ENCODE peak calls at places on chromosomes 6 and 20, in nine cellular contexts. L is left ventricle myocardium inferior, R is astrocyte, G is psoas muscle, H is GM23248, C is endodermal cell, W is BJ, O is Peyer's patch, N is ovary. B is an unnamed sample.

GRCh38 chr6:44020664-44021425 is 106.4 kb downstream of the MRPL14 start:
- DNase-seq in L (no peak), R (no peak), G (no peak), H (no peak), C (peak; percentile 38), W (no peak), O (peak; percentile 15), N (no peak), B (no peak)

GRCh38 chr20:61253264-61253639 is 1.2 kb downstream of the CDH4 start:
- DNase-seq in L (no peak), R (no peak), G (no peak), H (peak; percentile 63), C (no peak), W (no peak), O (no peak), N (no peak), B (no peak)

GRCh38 chr20:41650221-41650948 is 32.2 kb upstream of the CHD6 start:
- DNase-seq in L (no peak), R (no peak), G (no peak), H (no peak), C (no peak), W (no peak), O (no peak), N (no peak), B (no peak)

GRCh38 chr6:129110687-129111343 is 227.9 kb downstream of the LAMA2 start:
- DNase-seq in L (no peak), R (no peak), G (no peak), H (no peak), C (no peak), W (no peak), O (no peak), N (no peak), B (no peak)

GRCh38 chr6:133132092-133132491 is 109.1 kb upstream of the EYA4 start:
- DNase-seq in L (no peak), R (peak; percentile 60), G (no peak), H (no peak), C (no peak), W (peak; percentile 8), O (no peak), N (no peak), B (no peak)

GRCh38 chr6:10144772-10145171 is 270.1 kb downstream of the TFAP2A start:
- DNase-seq in L (no peak), R (no peak), G (no peak), H (peak; percentile 9), C (no peak), W (no peak), O (no peak), N (no peak), B (no peak)

GRCh38 chr6:27867051-27867940 is 44.9 kb downstream of the OR2B2 start:
- DNase-seq in L (peak; percentile 65), R (peak; percentile 56), G (peak; percentile 56), H (peak; percentile 85), C (peak; percentile 96), W (no peak), O (peak; percentile 89), N (no peak), B (peak; percentile 47)

GRCh38 chr6:135647521-135647920 is 150.0 kb upstream of the AHI1 start:
- DNase-seq in L (no peak), R (no peak), G (no peak), H (no peak), C (no peak), W (no peak), O (no peak), N (no peak), B (no peak)

GRCh38 chr6:122719176-122719575 is 60.3 kb upstream of the FABP7 start:
- DNase-seq in L (no peak), R (no peak), G (no peak), H (no peak), C (no peak), W (no peak), O (no peak), N (no peak), B (no peak)

GRCh38 chr6:134757911-134758361 is 192.0 kb downstream of the ALDH8A1 start:
- DNase-seq in L (no peak), R (no peak), G (no peak), H (no peak), C (no peak), W (no peak), O (peak; percentile 76), N (no peak), B (no peak)

GRCh38 chr6:139635401-139636130 is 261.1 kb upstream of the CITED2 start:
- DNase-seq in L (no peak), R (no peak), G (no peak), H (no peak), C (no peak), W (no peak), O (no peak), N (no peak), B (no peak)

GRCh38 chr6:45479834-45480696 is 102.3 kb upstream of the SUPT3H start:
- DNase-seq in L (no peak), R (peak; percentile 81), G (no peak), H (peak; percentile 57), C (no peak), W (peak; percentile 31), O (no peak), N (no peak), B (no peak)

GRCh38 chr20:47392015-47392720 is 35.7 kb upstream of the ZMYND8 start:
- DNase-seq in L (peak; percentile 17), R (peak; percentile 88), G (no peak), H (peak; percentile 97), C (no peak), W (peak; percentile 95), O (no peak), N (no peak), B (no peak)

GRCh38 chr6:45657243-45657642 is 279.5 kb upstream of the SUPT3H start:
- DNase-seq in L (no peak), R (peak; percentile 80), G (no peak), H (peak; percentile 70), C (no peak), W (peak; percentile 39), O (no peak), N (no peak), B (no peak)

GRCh38 chr6:5141046-5141445 is 55.9 kb downstream of the PPP1R3G start:
- DNase-seq in L (no peak), R (no peak), G (no peak), H (peak; percentile 20), C (no peak), W (no peak), O (no peak), N (no peak), B (no peak)

GRCh38 chr6:54002118-54002517 is 109.1 kb upstream of the MLIP start:
- DNase-seq in L (no peak), R (peak; percentile 9), G (no peak), H (peak; percentile 46), C (no peak), W (no peak), O (no peak), N (no peak), B (no peak)

GRCh38 chr20:48647873-48648272 is 179.9 kb downstream of the PREX1 start:
- DNase-seq in L (no peak), R (no peak), G (no peak), H (no peak), C (no peak), W (no peak), O (no peak), N (no peak), B (no peak)

GRCh38 chr6:170294813-170295518 is 4.1 kb upstream of the DLL1 start:
- DNase-seq in L (no peak), R (no peak), G (no peak), H (no peak), C (no peak), W (no peak), O (no peak), N (no peak), B (peak; percentile 56)
- H3K27me3 ChIP-seq in L (peaks cover 61% of the 10 kb centered on the region), R (peaks cover 77% of the 10 kb centered on the region), G (no peaks in the 10 kb centered on the region), H (peaks cover 77% of the 10 kb centered on the region), C (peaks cover 99% of the 10 kb centered on the region), W (peaks cover 43% of the 10 kb centered on the region), O (peaks cover 44% of the 10 kb centered on the region), N (peaks cover 3% of the 10 kb centered on the region), B (peaks cover 82% of the 10 kb centered on the region)

GRCh38 chr6:30127238-30128093 is 8.5 kb upstream of the TRIM40 start:
- DNase-seq in L (no peak), R (no peak), G (no peak), H (peak; percentile 26), C (peak; percentile 83), W (no peak), O (no peak), N (no peak), B (no peak)
- H3K27me3 ChIP-seq in L (peaks cover 95% of the 10 kb centered on the region), R (peaks cover 73% of the 10 kb centered on the region), G (no peaks in the 10 kb centered on the region), H (peaks cover 54% of the 10 kb centered on the region), C (peaks cover 89% of the 10 kb centered on the region), W (peaks cover 27% of the 10 kb centered on the region), O (peaks cover 8% of the 10 kb centered on the region), N (peaks cover 5% of the 10 kb centered on the region), B (no peaks in the 10 kb centered on the region)

GRCh38 chr6:149906405-149906804 is 8.5 kb upstream of the RAET1E start:
- DNase-seq in L (no peak), R (no peak), G (no peak), H (no peak), C (no peak), W (no peak), O (no peak), N (no peak), B (no peak)

GRCh38 chr6:149905911-149906371 is 8.0 kb upstream of the RAET1E start:
- DNase-seq in L (no peak), R (no peak), G (no peak), H (no peak), C (peak; percentile 17), W (no peak), O (no peak), N (peak; percentile 30), B (peak; percentile 49)

GRCh38 chr6:149904661-149905370 is 6.9 kb upstream of the RAET1E start:
- DNase-seq in L (no peak), R (no peak), G (no peak), H (no peak), C (peak; percentile 24), W (no peak), O (no peak), N (peak; percentile 14), B (peak; percentile 55)

GRCh38 chr6:149903938-149904611 is 6.2 kb upstream of the RAET1E start:
- DNase-seq in L (no peak), R (no peak), G (no peak), H (no peak), C (peak; percentile 72), W (no peak), O (no peak), N (peak; percentile 3), B (no peak)

DNA sequence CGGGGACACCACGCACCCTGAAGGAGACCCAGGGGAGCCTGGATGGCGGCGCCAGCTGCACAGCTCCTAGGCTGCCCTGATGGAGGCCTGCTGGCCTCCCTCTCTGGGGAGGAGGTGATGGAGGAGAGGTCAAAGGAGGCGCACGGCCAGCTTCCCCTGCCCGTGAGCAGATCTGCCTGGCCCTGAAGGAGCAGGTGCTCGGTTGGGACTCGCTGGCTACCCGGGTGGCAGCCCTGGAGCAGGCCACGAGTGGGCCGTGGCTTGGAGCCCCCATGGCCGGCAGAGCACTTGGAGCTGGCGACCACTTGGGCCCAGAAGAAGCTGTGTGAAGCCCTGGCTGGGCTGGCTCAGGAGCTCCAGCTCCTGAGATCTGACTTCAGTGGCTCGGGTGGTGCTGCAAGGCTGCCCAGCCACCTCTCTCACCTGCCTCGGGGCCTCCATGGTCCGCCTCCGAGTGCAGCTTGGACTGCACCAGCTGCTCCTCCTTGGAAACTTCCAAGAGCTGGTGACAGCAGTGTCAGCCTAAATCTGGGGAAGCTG is 7.5 kb upstream of the RAET1E start:
- DNase-seq in L (no peak), R (no peak), G (no peak), H (no peak), C (peak; percentile 9), W (no peak), O (no peak), N (peak; percentile 30), B (no peak)
- H3K27me3 ChIP-seq in L (no peaks in the 10 kb centered on the region), R (no peaks in the 10 kb centered on the region), G (no peaks in the 10 kb centered on the region), H (no peaks in the 10 kb centered on the region), C (peaks cover 6% of the 10 kb centered on the region), W (peaks cover 1% of the 10 kb centered on the region), O (no peaks in the 10 kb centered on the region), N (no peaks in the 10 kb centered on the region), B (no peaks in the 10 kb centered on the region)

GRCh38 chr20:63125893-63126601 is 89.9 kb downstream of the YTHDF1 start:
- DNase-seq in L (peak; percentile 4), R (no peak), G (no peak), H (no peak), C (peak; percentile 35), W (no peak), O (no peak), N (no peak), B (peak; percentile 40)
- H3K27me3 ChIP-seq in L (peaks cover 96% of the 10 kb centered on the region), R (peaks cover 16% of the 10 kb centered on the region), G (no peaks in the 10 kb centered on the region), H (peaks cover 44% of the 10 kb centered on the region), C (peaks cover 5% of the 10 kb centered on the region), W (peaks cover 6% of the 10 kb centered on the region), O (no peaks in the 10 kb centered on the region), N (no peaks in the 10 kb centered on the region), B (peaks cover 78% of the 10 kb centered on the region)